ENCODE peak calls at places on chromosomes 3 and 15, in four cellular contexts. A, X, L and N are unnamed samples. For H3K27me3 and H3K4me1, the result is how much of the 10 kb centered on the place peaks cover.

GRCh38 chr3:68931406-68932149 is 769 bp downstream of the TAFA4 start:
- DNase-seq in L (peak), X (no peak), A (peak), N (no peak)

GRCh38 chr3:47430606-47431005 is 45.1 kb downstream of the SCAP start:
- DNase-seq in A (no peak), L (no peak), X (no peak), N (no peak)

GRCh38 chr3:16724487-16724886 is 119.3 kb upstream of the DAZL start:
- DNase-seq in L (no peak), A (no peak), X (no peak), N (no peak)

GRCh38 chr3:192372627-192373026 is 354.7 kb downstream of the FGF12 start:
- DNase-seq in L (no peak), A (no peak), X (no peak), N (no peak)

GRCh38 chr3:107117922-107118576 is 259.2 kb upstream of the CCDC54 start:
- DNase-seq in X (peak), L (peak), A (peak), N (peak)

GRCh38 chr3:66408458-66408857 is 92.4 kb downstream of the LRIG1 start:
- DNase-seq in L (no peak), X (no peak), A (no peak), N (no peak)

GRCh38 chr15:101043011-101043410 is 123.9 kb downstream of the LRRK1 start:
- DNase-seq in X (no peak), A (no peak), L (no peak), N (no peak)

GRCh38 chr15:38406451-38406850 is 47.5 kb upstream of the FAM98B start:
- DNase-seq in L (no peak), X (no peak), A (no peak), N (no peak)

GRCh38 chr3:71872256-71872655 is 87.3 kb upstream of the PROK2 start:
- DNase-seq in L (peak), A (no peak), X (no peak), N (no peak)

GRCh38 chr3:51146781-51147180 is 238.3 kb upstream of the MANF start:
- DNase-seq in L (no peak), X (no peak), A (no peak), N (no peak)

GRCh38 chr3:27905625-27906024 is 183.5 kb upstream of the EOMES start:
- DNase-seq in L (no peak), A (no peak), X (no peak), N (no peak)

GRCh38 chr3:154214320-154214719 is 93.1 kb downstream of the ARHGEF26 start:
- DNase-seq in L (no peak), A (no peak), X (no peak), N (no peak)

GRCh38 chr15:58190419-58190818 is 52.2 kb downstream of the AQP9 start:
- DNase-seq in L (no peak), A (no peak), X (no peak), N (no peak)

GRCh38 chr3:48107227-48107626 is 81.0 kb downstream of the CDC25A start:
- DNase-seq in A (no peak), L (no peak), X (no peak), N (no peak)

GRCh38 chr3:161349529-161350278 is 21.6 kb downstream of the SPTSSB start:
- DNase-seq in L (peak), A (no peak), X (no peak), N (no peak)

GRCh38 chr15:92906563-92907081 is 6.5 kb downstream of the CHD2 start:
- DNase-seq in L (peak), A (no peak), X (no peak), N (no peak)

GRCh38 chr3:56183529-56183928 is 284.7 kb downstream of the ERC2 start:
- DNase-seq in X (no peak), A (no peak), L (no peak), N (no peak)

GRCh38 chr3:190514163-190515153 is 573 bp downstream of the IL1RAP start:
- DNase-seq in X (no peak), A (peak), L (peak), N (peak)

GRCh38 chr3:183193762-183194701 is 31.5 kb upstream of the LAMP3 start:
- DNase-seq in A (no peak), X (no peak), L (no peak), N (peak)

GRCh38 chr15:58474741-58475323 is 43.0 kb downstream of the LIPC start:
- DNase-seq in L (no peak), X (no peak), A (no peak), N (no peak)

GRCh38 chr3:100956276-100956675 is 36.9 kb downstream of the ABI3BP start:
- DNase-seq in L (no peak), A (no peak), X (no peak), N (no peak)

DNA sequence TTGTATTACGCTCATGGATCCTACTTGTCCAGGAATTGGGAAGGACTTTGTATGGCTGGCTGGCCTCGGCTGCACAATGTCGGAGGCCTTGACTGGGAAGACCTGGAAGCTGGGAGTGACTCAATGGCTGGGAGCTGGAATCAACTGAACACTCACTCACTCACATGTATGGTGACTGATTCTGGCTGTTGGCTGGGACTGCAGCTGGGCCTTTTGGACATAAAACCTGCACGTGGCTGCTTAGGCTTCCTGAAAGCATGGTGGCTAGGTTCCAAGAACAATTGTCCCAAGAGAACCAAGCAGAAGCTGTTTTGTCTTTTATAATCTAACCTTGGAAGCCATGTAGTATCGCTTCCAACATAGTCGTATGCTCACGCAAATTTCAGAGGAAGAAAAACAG is 38.0 kb upstream of the CMTM8 start:
- DNase-seq in L (no peak), X (no peak), A (no peak), N (no peak)
- H3K27me3 ChIP-seq in L (under half), X (under half), A (under half), N (under half)

GRCh38 chr3:170848294-170848917 is 21.6 kb downstream of the RPL22L1 start:
- DNase-seq in L (no peak), A (no peak), X (no peak), N (no peak)
- TF ChIP-seq CTCF in L (peak), A (peak), X (peak), N (peak)

GRCh38 chr3:149608987-149609386 is 48.8 kb downstream of the WWTR1 start:
- DNase-seq in X (no peak), A (no peak), L (no peak), N (no peak)

GRCh38 chr3:149609595-149609994 is 48.2 kb downstream of the WWTR1 start:
- DNase-seq in L (peak), A (no peak), X (no peak), N (peak)

GRCh38 chr3:149604125-149604851 is 53.5 kb downstream of the WWTR1 start:
- DNase-seq in X (no peak), L (no peak), A (peak), N (no peak)

GRCh38 chr3:149603126-149604074 is 54.4 kb downstream of the WWTR1 start:
- DNase-seq in X (no peak), A (no peak), L (no peak), N (no peak)

DNA sequence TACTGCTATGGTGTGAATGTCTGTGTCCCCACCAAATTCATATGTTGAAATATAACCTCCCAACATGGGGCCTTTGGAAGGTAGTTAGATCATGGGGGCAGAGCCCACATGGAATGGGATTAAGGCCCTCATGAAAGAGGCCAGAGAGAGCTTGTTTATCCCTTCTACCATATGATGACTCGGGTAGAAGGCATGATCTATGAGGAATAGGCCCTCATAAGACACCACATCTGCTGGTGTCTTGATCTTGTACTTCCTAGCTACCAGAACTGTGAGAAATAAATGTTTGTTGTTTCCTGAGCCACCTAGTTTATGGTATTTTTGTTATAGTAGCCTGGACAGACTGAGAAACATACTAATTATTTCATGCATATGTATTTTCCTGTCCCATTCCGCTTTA is 51.9 kb downstream of the WWTR1 start:
- DNase-seq in A (no peak), L (no peak), X (no peak), N (no peak)
- H3K4me1 ChIP-seq in A (under half), L (under half), X (half or more), N (half or more)

GRCh38 chr15:77633913-77634265 is 1.2 kb upstream of the LINGO1 start:
- DNase-seq in L (no peak), X (no peak), A (peak), N (no peak)
- H3K27me3 ChIP-seq in L (half or more), X (under half), A (under half), N (under half)

GRCh38 chr3:14989943-14990753 is 42.8 kb downstream of the NR2C2 start:
- DNase-seq in L (peak), X (no peak), A (peak), N (no peak)

GRCh38 chr3:14984581-14985113 is 37.3 kb downstream of the NR2C2 start:
- DNase-seq in A (no peak), X (no peak), L (no peak), N (no peak)

GRCh38 chr3:14991148-14991742 is 43.9 kb downstream of the NR2C2 start:
- DNase-seq in X (no peak), L (no peak), A (peak), N (no peak)

GRCh38 chr3:14991818-14992612 is 44.6 kb downstream of the NR2C2 start:
- DNase-seq in A (peak), L (peak), X (no peak), N (no peak)

DNA sequence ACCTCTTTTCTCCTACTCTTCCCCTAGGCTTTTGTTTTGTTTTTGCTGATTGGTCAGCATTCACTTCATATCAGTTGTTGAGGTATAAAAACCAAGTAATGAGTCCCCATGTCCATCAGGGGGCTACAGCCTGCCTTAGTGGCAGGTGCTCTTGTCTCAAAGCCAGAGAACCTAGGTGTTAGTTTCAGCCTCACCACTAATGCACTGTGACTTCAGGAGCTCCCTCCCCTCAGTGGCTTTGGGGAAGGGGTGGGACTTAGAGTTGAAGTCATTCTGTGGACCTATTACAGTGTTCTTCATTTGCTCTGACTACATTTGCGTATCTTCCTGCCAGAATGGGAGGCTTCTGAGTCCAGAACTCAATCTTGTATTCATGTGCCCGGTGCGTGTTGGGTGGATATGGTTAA is 41.6 kb downstream of the NR2C2 start:
- DNase-seq in L (no peak), X (no peak), A (peak), N (peak)
- TF ChIP-seq CTCF in L (no peak), X (peak), A (peak), N (no peak)

GRCh38 chr15:31365655-31366127 is 39.1 kb downstream of the KLF13 start:
- DNase-seq in A (peak), L (peak), X (no peak), N (no peak)
- H3K4me1 ChIP-seq in A (under half), L (under half), X (under half), N (under half)

GRCh38 chr15:40416056-40416455 is 10.5 kb downstream of the IVD start:
- DNase-seq in A (no peak), L (no peak), X (no peak), N (no peak)
- H3K27me3 ChIP-seq in A (under half), L (under half), X (under half), N (under half)

DNA sequence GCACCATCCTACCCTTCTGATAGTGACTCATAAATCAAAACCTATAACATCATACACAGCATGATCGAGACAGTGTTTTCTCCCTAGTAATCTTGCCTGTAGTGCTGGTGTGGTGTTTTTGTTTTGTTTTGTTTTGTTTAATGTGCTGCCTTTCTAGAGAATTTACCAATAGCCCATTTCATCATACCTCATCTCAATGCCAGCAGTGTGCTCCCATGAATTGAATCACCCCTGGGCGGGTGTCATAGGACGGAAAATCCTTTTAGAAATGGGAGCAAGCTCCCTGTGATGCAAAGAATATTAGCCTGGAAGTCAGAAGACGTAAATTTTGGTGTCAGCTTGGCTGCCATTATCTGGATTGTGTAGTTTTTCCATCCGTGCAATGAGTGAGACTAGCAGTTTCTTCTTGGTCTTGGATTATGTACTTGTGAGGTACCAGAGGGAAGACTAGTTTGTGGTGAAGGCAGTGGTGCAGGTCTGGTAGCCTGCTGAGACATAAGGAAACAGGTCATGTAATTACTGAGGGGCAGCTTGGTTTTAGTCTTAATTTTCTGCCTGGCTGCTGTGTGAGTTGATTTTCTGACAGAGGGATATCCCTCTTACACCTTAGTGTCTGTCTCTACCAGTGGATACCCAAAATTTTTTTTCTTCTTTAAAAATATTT is 29.9 kb downstream of the IGSF10 start:
- DNase-seq in A (no peak), X (no peak), L (no peak), N (no peak)
- TF ChIP-seq CTCF in A (no peak), X (no peak), L (no peak), N (no peak)

DNA sequence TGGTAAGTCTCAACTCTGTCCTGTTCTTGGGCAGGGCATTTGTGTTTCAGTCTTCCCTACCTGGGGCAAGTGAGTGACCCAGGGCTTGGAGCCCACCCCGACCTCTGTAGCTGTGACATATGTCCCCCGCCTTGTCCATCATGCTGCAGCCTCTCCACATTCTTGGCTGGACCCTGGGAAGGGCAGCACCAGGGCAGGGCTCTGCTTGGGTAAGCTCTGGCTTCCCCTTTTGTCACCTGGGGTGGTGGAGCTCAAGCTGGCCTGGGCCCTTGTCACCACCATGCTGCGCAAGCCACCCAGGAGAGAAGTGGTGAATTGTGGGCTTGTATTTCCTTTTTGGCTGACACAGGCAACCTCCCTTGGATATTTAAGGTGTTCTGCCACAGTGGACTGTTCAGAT is 29.3 kb downstream of the SPSB4 start:
- DNase-seq in L (no peak), X (no peak), A (no peak), N (no peak)
- H3K4me1 ChIP-seq in L (under half), X (under half), A (half or more), N (half or more)